ENCODE peak calls at places on chromosome 13, in seven cellular contexts. One of them, this sample, is unnamed.

GRCh38 chr13:66409542-66409941 is 820.6 kb downstream of the PCDH9 start:
- DNase-seq in GM12878: no peak
- DNase-seq in A549: no peak
- DNase-seq in K562: no peak
- DNase-seq in HCT116: no peak
- DNase-seq in HepG2: no peak
- DNase-seq in endothelial cell of umbilical vein: no peak
- DNase-seq in this sample: no peak

GRCh38 chr13:27341616-27342015 is 71.0 kb downstream of the RASL11A start:
- DNase-seq in GM12878: no peak
- DNase-seq in A549: peak
- DNase-seq in K562: peak
- DNase-seq in HCT116: no peak
- DNase-seq in HepG2: no peak
- DNase-seq in endothelial cell of umbilical vein: no peak
- DNase-seq in this sample: no peak

GRCh38 chr13:48154671-48155070 is 59.8 kb upstream of the MED4 start:
- DNase-seq in GM12878: no peak
- DNase-seq in A549: no peak
- DNase-seq in K562: no peak
- DNase-seq in HCT116: no peak
- DNase-seq in HepG2: peak
- DNase-seq in endothelial cell of umbilical vein: no peak
- DNase-seq in this sample: no peak

GRCh38 chr13:19634129-19634740 is 776 bp downstream of the MPHOSPH8 start:
- DNase-seq in GM12878: no peak
- DNase-seq in A549: peak
- DNase-seq in K562: peak
- DNase-seq in HCT116: no peak
- DNase-seq in HepG2: peak
- DNase-seq in endothelial cell of umbilical vein: peak
- DNase-seq in this sample: peak

GRCh38 chr13:100594731-100595130 is 6.1 kb upstream of the GGACT start:
- DNase-seq in GM12878: no peak
- DNase-seq in A549: peak
- DNase-seq in K562: peak
- DNase-seq in HCT116: no peak
- DNase-seq in HepG2: peak
- DNase-seq in endothelial cell of umbilical vein: no peak
- DNase-seq in this sample: no peak

GRCh38 chr13:39263033-39263432 is 224.8 kb downstream of the NHLRC3 start:
- DNase-seq in GM12878: peak
- DNase-seq in A549: peak
- DNase-seq in K562: peak
- DNase-seq in HCT116: peak
- DNase-seq in HepG2: peak
- DNase-seq in endothelial cell of umbilical vein: peak
- DNase-seq in this sample: peak

GRCh38 chr13:92984151-92984550 is 242.5 kb upstream of the GPC6 start:
- DNase-seq in GM12878: no peak
- DNase-seq in A549: no peak
- DNase-seq in K562: no peak
- DNase-seq in HCT116: no peak
- DNase-seq in HepG2: no peak
- DNase-seq in endothelial cell of umbilical vein: no peak
- DNase-seq in this sample: no peak

GRCh38 chr13:49927755-49928154 is 8.4 kb downstream of the SPRYD7 start:
- DNase-seq in GM12878: no peak
- DNase-seq in A549: no peak
- DNase-seq in K562: no peak
- DNase-seq in HCT116: no peak
- DNase-seq in HepG2: no peak
- DNase-seq in endothelial cell of umbilical vein: no peak
- DNase-seq in this sample: no peak

GRCh38 chr13:47310376-47310775 is 413.5 kb upstream of the HTR2A start:
- DNase-seq in GM12878: no peak
- DNase-seq in A549: no peak
- DNase-seq in K562: no peak
- DNase-seq in HCT116: no peak
- DNase-seq in HepG2: no peak
- DNase-seq in endothelial cell of umbilical vein: no peak
- DNase-seq in this sample: peak

GRCh38 chr13:20360041-20360491 is 127.9 kb upstream of the GJB6 start:
- DNase-seq in GM12878: no peak
- DNase-seq in A549: peak
- DNase-seq in K562: peak
- DNase-seq in HCT116: no peak
- DNase-seq in HepG2: no peak
- DNase-seq in endothelial cell of umbilical vein: no peak
- DNase-seq in this sample: no peak

GRCh38 chr13:38386421-38386820 is 36.8 kb downstream of the UFM1 start:
- DNase-seq in GM12878: no peak
- DNase-seq in A549: no peak
- DNase-seq in K562: no peak
- DNase-seq in HCT116: no peak
- DNase-seq in HepG2: no peak
- DNase-seq in endothelial cell of umbilical vein: no peak
- DNase-seq in this sample: no peak

GRCh38 chr13:50241479-50241878 is 226.2 kb downstream of the KCNRG start:
- DNase-seq in GM12878: no peak
- DNase-seq in A549: no peak
- DNase-seq in K562: no peak
- DNase-seq in HCT116: no peak
- DNase-seq in HepG2: peak
- DNase-seq in endothelial cell of umbilical vein: no peak
- DNase-seq in this sample: no peak

GRCh38 chr13:22428188-22428828 is 752.5 kb upstream of the SGCG start:
- DNase-seq in GM12878: no peak
- DNase-seq in A549: no peak
- DNase-seq in K562: peak
- DNase-seq in HCT116: no peak
- DNase-seq in HepG2: no peak
- DNase-seq in endothelial cell of umbilical vein: no peak
- DNase-seq in this sample: no peak

GRCh38 chr13:77637583-77637982 is 59.9 kb upstream of the SLAIN1 start:
- DNase-seq in GM12878: no peak
- DNase-seq in A549: no peak
- DNase-seq in K562: no peak
- DNase-seq in HCT116: no peak
- DNase-seq in HepG2: no peak
- DNase-seq in endothelial cell of umbilical vein: no peak
- DNase-seq in this sample: no peak

GRCh38 chr13:79679334-79679733 is 198.4 kb downstream of the NDFIP2 start:
- DNase-seq in GM12878: no peak
- DNase-seq in A549: peak
- DNase-seq in K562: peak
- DNase-seq in HCT116: peak
- DNase-seq in HepG2: peak
- DNase-seq in endothelial cell of umbilical vein: peak
- DNase-seq in this sample: peak

GRCh38 chr13:97332725-97333124 is 101.2 kb upstream of the RAP2A start:
- DNase-seq in GM12878: no peak
- DNase-seq in A549: no peak
- DNase-seq in K562: no peak
- DNase-seq in HCT116: no peak
- DNase-seq in HepG2: no peak
- DNase-seq in endothelial cell of umbilical vein: no peak
- DNase-seq in this sample: no peak

GRCh38 chr13:35479691-35480090 is 3.2 kb upstream of the MAB21L1 start:
- DNase-seq in GM12878: no peak
- DNase-seq in A549: no peak
- DNase-seq in K562: no peak
- DNase-seq in HCT116: no peak
- DNase-seq in HepG2: no peak
- DNase-seq in endothelial cell of umbilical vein: no peak
- DNase-seq in this sample: no peak

GRCh38 chr13:28714651-28715050 is 4.1 kb downstream of the SLC46A3 start:
- DNase-seq in GM12878: no peak
- DNase-seq in A549: no peak
- DNase-seq in K562: no peak
- DNase-seq in HCT116: no peak
- DNase-seq in HepG2: no peak
- DNase-seq in endothelial cell of umbilical vein: no peak
- DNase-seq in this sample: no peak

GRCh38 chr13:40503966-40504591 is 162.4 kb downstream of the FOXO1 start:
- DNase-seq in GM12878: no peak
- DNase-seq in A549: peak
- DNase-seq in K562: no peak
- DNase-seq in HCT116: no peak
- DNase-seq in HepG2: peak
- DNase-seq in endothelial cell of umbilical vein: peak
- DNase-seq in this sample: no peak

GRCh38 chr13:102800145-102801041 is 1.5 kb downstream of the BIVM start:
- DNase-seq in GM12878: no peak
- DNase-seq in A549: peak
- DNase-seq in K562: peak
- DNase-seq in HCT116: peak
- DNase-seq in HepG2: peak
- DNase-seq in endothelial cell of umbilical vein: peak
- DNase-seq in this sample: peak
- TF ChIP-seq POLR2A in GM12878: peak
- TF ChIP-seq POLR2A in A549: peak
- TF ChIP-seq POLR2A in K562: peak
- TF ChIP-seq POLR2A in HCT116: no peak
- TF ChIP-seq POLR2A in HepG2: peak
- TF ChIP-seq POLR2A in endothelial cell of umbilical vein: no peak
- TF ChIP-seq POLR2A in this sample: peak

GRCh38 chr13:44425041-44425814 is 51.6 kb downstream of the SERP2 start:
- DNase-seq in GM12878: no peak
- DNase-seq in A549: no peak
- DNase-seq in K562: no peak
- DNase-seq in HCT116: no peak
- DNase-seq in HepG2: no peak
- DNase-seq in endothelial cell of umbilical vein: peak
- DNase-seq in this sample: peak

GRCh38 chr13:44426461-44426860 is 52.8 kb downstream of the SERP2 start:
- DNase-seq in GM12878: no peak
- DNase-seq in A549: no peak
- DNase-seq in K562: no peak
- DNase-seq in HCT116: no peak
- DNase-seq in HepG2: no peak
- DNase-seq in endothelial cell of umbilical vein: no peak
- DNase-seq in this sample: no peak

GRCh38 chr13:44423824-44424223 is 50.2 kb downstream of the SERP2 start:
- DNase-seq in GM12878: no peak
- DNase-seq in A549: no peak
- DNase-seq in K562: no peak
- DNase-seq in HCT116: no peak
- DNase-seq in HepG2: no peak
- DNase-seq in endothelial cell of umbilical vein: no peak
- DNase-seq in this sample: no peak

GRCh38 chr13:44422755-44423643 is 49.4 kb downstream of the SERP2 start:
- DNase-seq in GM12878: no peak
- DNase-seq in A549: no peak
- DNase-seq in K562: no peak
- DNase-seq in HCT116: no peak
- DNase-seq in HepG2: no peak
- DNase-seq in endothelial cell of umbilical vein: no peak
- DNase-seq in this sample: no peak

DNA sequence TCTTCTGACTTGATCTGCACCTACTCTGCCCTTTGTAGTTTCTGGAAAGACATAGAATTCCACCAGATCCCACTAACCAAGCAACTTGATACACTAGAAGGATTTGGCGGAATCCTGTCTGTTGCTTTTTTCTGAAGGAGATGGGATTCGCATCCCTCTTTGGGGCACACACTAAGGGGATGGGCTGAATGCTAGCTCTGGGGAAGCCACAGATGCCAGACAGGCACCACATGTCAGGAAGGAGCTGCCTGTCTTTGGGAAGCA is 52.1 kb downstream of the SERP2 start:
- DNase-seq in GM12878: no peak
- DNase-seq in A549: no peak
- DNase-seq in K562: no peak
- DNase-seq in HCT116: no peak
- DNase-seq in HepG2: no peak
- DNase-seq in endothelial cell of umbilical vein: no peak
- DNase-seq in this sample: no peak
- TF ChIP-seq MAX in GM12878: no peak
- TF ChIP-seq MAX in A549: no peak
- TF ChIP-seq MAX in K562: no peak
- TF ChIP-seq MAX in HCT116: no peak
- TF ChIP-seq MAX in HepG2: no peak
- TF ChIP-seq MAX in endothelial cell of umbilical vein: no peak
- TF ChIP-seq MAX in this sample: no peak

GRCh38 chr13:23453132-23453531 is 19.6 kb upstream of the SACS start:
- DNase-seq in GM12878: no peak
- DNase-seq in A549: no peak
- DNase-seq in K562: no peak
- DNase-seq in HCT116: no peak
- DNase-seq in HepG2: no peak
- DNase-seq in endothelial cell of umbilical vein: no peak
- DNase-seq in this sample: no peak
- TF ChIP-seq POLR2A in GM12878: no peak
- TF ChIP-seq POLR2A in A549: no peak
- TF ChIP-seq POLR2A in K562: no peak
- TF ChIP-seq POLR2A in HCT116: no peak
- TF ChIP-seq POLR2A in HepG2: no peak
- TF ChIP-seq POLR2A in endothelial cell of umbilical vein: no peak
- TF ChIP-seq POLR2A in this sample: no peak

DNA sequence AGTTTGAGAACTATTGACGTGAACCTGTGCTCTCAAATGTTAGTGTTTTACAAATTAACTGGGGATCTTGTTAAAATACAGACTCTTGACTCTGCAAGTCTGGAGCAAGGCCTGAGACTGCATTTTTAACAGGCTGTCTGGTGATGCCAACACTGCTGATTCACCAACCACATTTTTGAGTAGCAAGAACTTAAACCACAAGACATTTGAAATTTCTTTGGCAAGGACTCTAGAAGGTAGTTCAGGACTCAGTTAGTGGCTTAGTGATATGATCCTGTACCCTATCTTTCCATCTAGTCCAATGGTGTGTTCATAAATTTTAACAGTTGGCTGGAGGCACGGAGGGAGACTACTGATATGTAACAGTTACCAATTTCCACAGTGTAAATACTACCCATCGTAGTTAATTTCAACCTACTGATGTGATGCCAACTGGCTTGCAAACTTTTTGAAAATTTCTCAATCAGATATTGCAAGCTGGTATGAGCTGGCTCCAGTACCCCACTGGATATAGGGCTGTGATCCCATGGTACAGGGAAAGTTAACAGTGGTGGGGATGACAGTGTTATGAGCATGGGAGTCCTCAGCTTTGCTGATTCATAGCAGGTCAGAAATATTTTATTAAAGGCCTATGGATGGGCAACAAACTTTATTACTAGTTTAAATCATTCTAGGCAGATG is 255.1 kb downstream of the TBC1D4 start:
- DNase-seq in GM12878: no peak
- DNase-seq in A549: peak
- DNase-seq in K562: no peak
- DNase-seq in HCT116: no peak
- DNase-seq in HepG2: no peak
- DNase-seq in endothelial cell of umbilical vein: no peak
- DNase-seq in this sample: peak
- TF ChIP-seq MAX in GM12878: no peak
- TF ChIP-seq MAX in A549: no peak
- TF ChIP-seq MAX in K562: no peak
- TF ChIP-seq MAX in HCT116: no peak
- TF ChIP-seq MAX in HepG2: no peak
- TF ChIP-seq MAX in endothelial cell of umbilical vein: no peak
- TF ChIP-seq MAX in this sample: peak